ENCODE peak calls at places on chromosomes 2 and 18, in six cellular contexts. One of them, this sample, is unnamed. For H3K36me3, the result is how much of the 10 kb centered on the place peaks cover.

GRCh38 chr2:109331864-109332848 is 203.2 kb downstream of the SH3RF3 start:
- DNase-seq in PC-3: peak
- DNase-seq in OCI-LY7: no peak
- DNase-seq in GM23248: peak
- DNase-seq in neural progenitor cell: no peak
- DNase-seq in hepatocyte: peak
- DNase-seq in this sample: peak

GRCh38 chr2:240517342-240517741 is 40.4 kb downstream of the ANKMY1 start:
- DNase-seq in PC-3: no peak
- DNase-seq in OCI-LY7: no peak
- DNase-seq in GM23248: no peak
- DNase-seq in neural progenitor cell: no peak
- DNase-seq in hepatocyte: no peak
- DNase-seq in this sample: no peak

GRCh38 chr2:66189598-66189997 is 245.3 kb upstream of the MEIS1 start:
- DNase-seq in PC-3: no peak
- DNase-seq in OCI-LY7: no peak
- DNase-seq in GM23248: peak
- DNase-seq in neural progenitor cell: no peak
- DNase-seq in hepatocyte: peak
- DNase-seq in this sample: no peak

GRCh38 chr2:222610746-222611145 is 45.1 kb downstream of the FARSB start:
- DNase-seq in PC-3: no peak
- DNase-seq in OCI-LY7: no peak
- DNase-seq in GM23248: peak
- DNase-seq in neural progenitor cell: peak
- DNase-seq in hepatocyte: no peak
- DNase-seq in this sample: no peak

GRCh38 chr2:213107728-213108127 is 43.7 kb downstream of the IKZF2 start:
- DNase-seq in PC-3: no peak
- DNase-seq in OCI-LY7: no peak
- DNase-seq in GM23248: no peak
- DNase-seq in neural progenitor cell: no peak
- DNase-seq in hepatocyte: no peak
- DNase-seq in this sample: no peak

GRCh38 chr2:236730393-236730792 is 160.8 kb downstream of the ACKR3 start:
- DNase-seq in PC-3: no peak
- DNase-seq in OCI-LY7: no peak
- DNase-seq in GM23248: no peak
- DNase-seq in neural progenitor cell: no peak
- DNase-seq in hepatocyte: no peak
- DNase-seq in this sample: no peak

GRCh38 chr2:62654423-62654791 is 51.1 kb upstream of the EHBP1 start:
- DNase-seq in PC-3: peak
- DNase-seq in OCI-LY7: no peak
- DNase-seq in GM23248: peak
- DNase-seq in neural progenitor cell: no peak
- DNase-seq in hepatocyte: no peak
- DNase-seq in this sample: no peak

GRCh38 chr2:20633794-20634259 is 17.1 kb downstream of the HS1BP3 start:
- DNase-seq in PC-3: no peak
- DNase-seq in OCI-LY7: no peak
- DNase-seq in GM23248: no peak
- DNase-seq in neural progenitor cell: no peak
- DNase-seq in hepatocyte: peak
- DNase-seq in this sample: no peak

GRCh38 chr2:182324665-182325064 is 102.2 kb downstream of the PDE1A start:
- DNase-seq in PC-3: no peak
- DNase-seq in OCI-LY7: no peak
- DNase-seq in GM23248: peak
- DNase-seq in neural progenitor cell: no peak
- DNase-seq in hepatocyte: no peak
- DNase-seq in this sample: no peak

GRCh38 chr18:37270046-37270665 is 295.4 kb downstream of the CELF4 start:
- DNase-seq in PC-3: peak
- DNase-seq in OCI-LY7: peak
- DNase-seq in GM23248: peak
- DNase-seq in neural progenitor cell: peak
- DNase-seq in hepatocyte: peak
- DNase-seq in this sample: no peak

GRCh38 chr2:136214801-136215200 is 96.9 kb upstream of the CXCR4 start:
- DNase-seq in PC-3: no peak
- DNase-seq in OCI-LY7: no peak
- DNase-seq in GM23248: no peak
- DNase-seq in neural progenitor cell: no peak
- DNase-seq in hepatocyte: no peak
- DNase-seq in this sample: no peak

GRCh38 chr2:57397550-57398360 is 648.9 kb upstream of the VRK2 start:
- DNase-seq in PC-3: no peak
- DNase-seq in OCI-LY7: no peak
- DNase-seq in GM23248: no peak
- DNase-seq in neural progenitor cell: no peak
- DNase-seq in hepatocyte: no peak
- DNase-seq in this sample: no peak

GRCh38 chr2:120736202-120736954 is 710 bp downstream of the GLI2 start:
- DNase-seq in PC-3: no peak
- DNase-seq in OCI-LY7: no peak
- DNase-seq in GM23248: peak
- DNase-seq in neural progenitor cell: peak
- DNase-seq in hepatocyte: no peak
- DNase-seq in this sample: no peak

GRCh38 chr2:118492335-118492734 is 355.1 kb downstream of the EN1 start:
- DNase-seq in PC-3: peak
- DNase-seq in OCI-LY7: peak
- DNase-seq in GM23248: no peak
- DNase-seq in neural progenitor cell: no peak
- DNase-seq in hepatocyte: peak
- DNase-seq in this sample: peak

GRCh38 chr2:68463287-68463877 is 3.7 kb downstream of the FBXO48 start:
- DNase-seq in PC-3: peak
- DNase-seq in OCI-LY7: peak
- DNase-seq in GM23248: peak
- DNase-seq in neural progenitor cell: peak
- DNase-seq in hepatocyte: peak
- DNase-seq in this sample: peak

GRCh38 chr18:28692337-28692736 is 515.4 kb upstream of the CDH2 start:
- DNase-seq in PC-3: no peak
- DNase-seq in OCI-LY7: no peak
- DNase-seq in GM23248: no peak
- DNase-seq in neural progenitor cell: no peak
- DNase-seq in hepatocyte: no peak
- DNase-seq in this sample: no peak

GRCh38 chr18:7830468-7830867 is 263.4 kb downstream of the PTPRM start:
- DNase-seq in PC-3: peak
- DNase-seq in OCI-LY7: peak
- DNase-seq in GM23248: no peak
- DNase-seq in neural progenitor cell: no peak
- DNase-seq in hepatocyte: no peak
- DNase-seq in this sample: peak

GRCh38 chr18:79200546-79201268 is 131.5 kb downstream of the ATP9B start:
- DNase-seq in PC-3: peak
- DNase-seq in OCI-LY7: peak
- DNase-seq in GM23248: peak
- DNase-seq in neural progenitor cell: peak
- DNase-seq in hepatocyte: peak
- DNase-seq in this sample: peak

GRCh38 chr2:65062843-65063242 is 6.6 kb downstream of the CEP68 start:
- DNase-seq in PC-3: no peak
- DNase-seq in OCI-LY7: no peak
- DNase-seq in GM23248: peak
- DNase-seq in neural progenitor cell: no peak
- DNase-seq in hepatocyte: no peak
- DNase-seq in this sample: no peak

GRCh38 chr2:118791511-118791910 is 55.9 kb downstream of the EN1 start:
- DNase-seq in PC-3: no peak
- DNase-seq in OCI-LY7: no peak
- DNase-seq in GM23248: peak
- DNase-seq in neural progenitor cell: no peak
- DNase-seq in hepatocyte: no peak
- DNase-seq in this sample: no peak

GRCh38 chr2:207121784-207122183 is 44.0 kb downstream of the KLF7 start:
- DNase-seq in PC-3: peak
- DNase-seq in OCI-LY7: no peak
- DNase-seq in GM23248: peak
- DNase-seq in neural progenitor cell: no peak
- DNase-seq in hepatocyte: no peak
- DNase-seq in this sample: peak

GRCh38 chr2:74454654-74455511 is at the start of gene INO80B:
- DNase-seq in PC-3: peak
- DNase-seq in OCI-LY7: peak
- DNase-seq in GM23248: peak
- DNase-seq in neural progenitor cell: peak
- DNase-seq in hepatocyte: peak
- DNase-seq in this sample: peak

GRCh38 chr2:9548506-9548905 is 7.1 kb downstream of the ADAM17 start:
- DNase-seq in PC-3: no peak
- DNase-seq in OCI-LY7: peak
- DNase-seq in GM23248: peak
- DNase-seq in neural progenitor cell: no peak
- DNase-seq in hepatocyte: no peak
- DNase-seq in this sample: no peak

GRCh38 chr2:174777334-174777733 is 13.1 kb upstream of the CHRNA1 start:
- DNase-seq in PC-3: no peak
- DNase-seq in OCI-LY7: no peak
- DNase-seq in GM23248: no peak
- DNase-seq in neural progenitor cell: no peak
- DNase-seq in hepatocyte: no peak
- DNase-seq in this sample: no peak

GRCh38 chr18:11305507-11305906 is 156.1 kb upstream of the PIEZO2 start:
- DNase-seq in PC-3: no peak
- DNase-seq in OCI-LY7: no peak
- DNase-seq in GM23248: no peak
- DNase-seq in neural progenitor cell: no peak
- DNase-seq in hepatocyte: no peak
- DNase-seq in this sample: no peak

GRCh38 chr2:134260726-134261125 is 6.9 kb downstream of the MGAT5 start:
- DNase-seq in PC-3: no peak
- DNase-seq in OCI-LY7: no peak
- DNase-seq in GM23248: peak
- DNase-seq in neural progenitor cell: no peak
- DNase-seq in hepatocyte: peak
- DNase-seq in this sample: no peak

GRCh38 chr2:134257965-134258683 is 4.3 kb downstream of the MGAT5 start:
- DNase-seq in PC-3: no peak
- DNase-seq in OCI-LY7: no peak
- DNase-seq in GM23248: no peak
- DNase-seq in neural progenitor cell: no peak
- DNase-seq in hepatocyte: no peak
- DNase-seq in this sample: no peak

GRCh38 chr2:134258684-134259408 is 5.0 kb downstream of the MGAT5 start:
- DNase-seq in PC-3: no peak
- DNase-seq in OCI-LY7: peak
- DNase-seq in GM23248: no peak
- DNase-seq in neural progenitor cell: no peak
- DNase-seq in hepatocyte: no peak
- DNase-seq in this sample: no peak

GRCh38 chr2:134261398-134262131 is 7.7 kb downstream of the MGAT5 start:
- DNase-seq in PC-3: no peak
- DNase-seq in OCI-LY7: peak
- DNase-seq in GM23248: peak
- DNase-seq in neural progenitor cell: peak
- DNase-seq in hepatocyte: no peak
- DNase-seq in this sample: no peak

GRCh38 chr2:134259571-134259970 is 5.7 kb downstream of the MGAT5 start:
- DNase-seq in PC-3: no peak
- DNase-seq in OCI-LY7: no peak
- DNase-seq in GM23248: no peak
- DNase-seq in neural progenitor cell: no peak
- DNase-seq in hepatocyte: no peak
- DNase-seq in this sample: no peak
- H3K36me3 ChIP-seq in PC-3: under half
- H3K36me3 ChIP-seq in OCI-LY7: under half
- H3K36me3 ChIP-seq in GM23248: under half
- H3K36me3 ChIP-seq in neural progenitor cell: under half
- H3K36me3 ChIP-seq in hepatocyte: under half
- H3K36me3 ChIP-seq in this sample: under half

GRCh38 chr2:96870631-96871255 is 863 bp upstream of the SEMA4C start:
- DNase-seq in PC-3: no peak
- DNase-seq in OCI-LY7: no peak
- DNase-seq in GM23248: peak
- DNase-seq in neural progenitor cell: no peak
- DNase-seq in hepatocyte: peak
- DNase-seq in this sample: no peak
- TF ChIP-seq EZH2phosphoT487 in PC-3: no peak
- TF ChIP-seq EZH2phosphoT487 in OCI-LY7: no peak
- TF ChIP-seq EZH2phosphoT487 in GM23248: no peak
- TF ChIP-seq EZH2phosphoT487 in neural progenitor cell: no peak
- TF ChIP-seq EZH2phosphoT487 in hepatocyte: no peak
- TF ChIP-seq EZH2phosphoT487 in this sample: no peak

DNA sequence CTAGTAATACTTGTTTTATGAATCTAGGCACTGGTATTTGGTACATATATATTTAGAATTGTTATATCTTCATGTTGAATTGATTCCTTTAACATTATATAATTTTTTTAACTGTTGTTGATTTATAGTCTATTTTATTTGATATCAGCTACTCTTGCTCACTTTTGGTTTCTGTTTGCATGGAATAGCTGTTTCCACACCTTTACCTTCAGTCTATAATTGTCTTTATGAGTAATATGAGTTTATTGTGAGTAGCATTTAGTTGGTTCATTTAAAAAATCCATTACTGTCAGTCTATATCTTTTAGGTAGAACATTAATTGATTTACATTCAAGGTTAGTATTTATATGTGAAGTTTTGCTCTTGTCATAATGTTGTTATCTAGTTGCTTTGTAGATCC is 58.6 kb downstream of the SMCHD1 start:
- DNase-seq in PC-3: no peak
- DNase-seq in OCI-LY7: no peak
- DNase-seq in GM23248: no peak
- DNase-seq in neural progenitor cell: no peak
- DNase-seq in hepatocyte: no peak
- DNase-seq in this sample: no peak
- H3K36me3 ChIP-seq in PC-3: half or more
- H3K36me3 ChIP-seq in OCI-LY7: half or more
- H3K36me3 ChIP-seq in GM23248: under half
- H3K36me3 ChIP-seq in neural progenitor cell: under half
- H3K36me3 ChIP-seq in hepatocyte: under half
- H3K36me3 ChIP-seq in this sample: under half

GRCh38 chr2:159680692-159681091 is 31.6 kb upstream of the MARCHF7 start:
- DNase-seq in PC-3: no peak
- DNase-seq in OCI-LY7: no peak
- DNase-seq in GM23248: no peak
- DNase-seq in neural progenitor cell: no peak
- DNase-seq in hepatocyte: no peak
- DNase-seq in this sample: no peak

GRCh38 chr2:159683804-159684203 is 28.5 kb upstream of the MARCHF7 start:
- DNase-seq in PC-3: no peak
- DNase-seq in OCI-LY7: no peak
- DNase-seq in GM23248: no peak
- DNase-seq in neural progenitor cell: no peak
- DNase-seq in hepatocyte: no peak
- DNase-seq in this sample: no peak

DNA sequence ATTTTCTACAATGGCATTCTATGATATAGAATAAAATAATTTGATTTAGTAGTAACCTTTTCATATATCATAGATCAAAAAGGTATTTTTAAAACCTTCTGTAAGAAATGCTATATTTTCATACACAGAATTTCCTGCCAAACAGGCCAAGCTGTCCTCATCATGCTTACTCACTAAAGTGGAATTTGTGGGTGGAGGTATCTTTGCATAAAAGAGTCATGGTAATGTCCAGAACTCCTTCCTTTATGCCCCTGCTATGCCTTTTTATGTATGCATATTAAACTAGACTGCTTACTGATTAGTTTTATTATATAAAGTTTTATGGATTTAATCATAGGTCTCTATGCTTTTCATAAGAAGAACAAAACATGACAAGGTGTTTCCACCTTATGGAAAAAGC is 27.5 kb upstream of the MARCHF7 start:
- DNase-seq in PC-3: peak
- DNase-seq in OCI-LY7: no peak
- DNase-seq in GM23248: peak
- DNase-seq in neural progenitor cell: no peak
- DNase-seq in hepatocyte: no peak
- DNase-seq in this sample: peak
- TF ChIP-seq EZH2phosphoT487 in PC-3: no peak
- TF ChIP-seq EZH2phosphoT487 in OCI-LY7: no peak
- TF ChIP-seq EZH2phosphoT487 in GM23248: no peak
- TF ChIP-seq EZH2phosphoT487 in neural progenitor cell: no peak
- TF ChIP-seq EZH2phosphoT487 in hepatocyte: no peak
- TF ChIP-seq EZH2phosphoT487 in this sample: no peak